ENCODE peak calls at places on chromosome 19, in nine cellular contexts. One of them, this sample, is unnamed.
A peak's percentile ranks its signal among the peaks of the same experiment; 100 is the strongest.

GRCh38 chr19:44644391-44645016 is 794 bp downstream of the PVR start:
- DNase-seq in spleen: peak; percentile 27
- DNase-seq in breast epithelium: no peak
- DNase-seq in GM23248: peak; percentile 67
- DNase-seq in uterus: peak; percentile 34
- DNase-seq in heart right ventricle: no peak
- DNase-seq in aorta: peak; percentile 57
- DNase-seq in IMR-90: peak; percentile 49
- DNase-seq in fibroblast of lung: peak; percentile 28
- DNase-seq in this sample: peak; percentile 84

GRCh38 chr19:8034178-8034525 is 18.4 kb upstream of the CCL25 start:
- DNase-seq in IMR-90: no peak
- DNase-seq in aorta: no peak
- DNase-seq in breast epithelium: no peak
- DNase-seq in GM23248: no peak
- DNase-seq in heart right ventricle: no peak
- DNase-seq in uterus: no peak
- DNase-seq in fibroblast of lung: no peak
- DNase-seq in spleen: no peak
- DNase-seq in this sample: no peak

GRCh38 chr19:8663920-8664670 is 33.7 kb downstream of the NFILZ start:
- DNase-seq in GM23248: no peak
- DNase-seq in fibroblast of lung: no peak
- DNase-seq in heart right ventricle: no peak
- DNase-seq in spleen: no peak
- DNase-seq in IMR-90: no peak
- DNase-seq in aorta: peak; percentile 72
- DNase-seq in breast epithelium: no peak
- DNase-seq in uterus: no peak
- DNase-seq in this sample: no peak

GRCh38 chr19:19444694-19445155 is 39.2 kb downstream of the GATAD2A start:
- DNase-seq in aorta: peak; percentile 65
- DNase-seq in fibroblast of lung: no peak
- DNase-seq in spleen: no peak
- DNase-seq in heart right ventricle: no peak
- DNase-seq in breast epithelium: no peak
- DNase-seq in uterus: no peak
- DNase-seq in GM23248: peak; percentile 60
- DNase-seq in IMR-90: peak; percentile 36
- DNase-seq in this sample: peak; percentile 55

GRCh38 chr19:10503002-10503789 is at the start of gene KEAP1:
- DNase-seq in heart right ventricle: peak; percentile 33
- DNase-seq in fibroblast of lung: peak; percentile 36
- DNase-seq in aorta: peak; percentile 66
- DNase-seq in breast epithelium: no peak
- DNase-seq in IMR-90: no peak
- DNase-seq in GM23248: peak; percentile 57
- DNase-seq in spleen: no peak
- DNase-seq in uterus: no peak
- DNase-seq in this sample: peak; percentile 79

GRCh38 chr19:14031719-14032480 is at the start of gene IL27RA:
- DNase-seq in spleen: peak; percentile 95
- DNase-seq in GM23248: peak; percentile 68
- DNase-seq in uterus: peak; percentile 31
- DNase-seq in heart right ventricle: peak; percentile 75
- DNase-seq in aorta: peak; percentile 71
- DNase-seq in IMR-90: peak; percentile 31
- DNase-seq in fibroblast of lung: peak; percentile 30
- DNase-seq in breast epithelium: no peak
- DNase-seq in this sample: peak; percentile 88

GRCh38 chr19:18932216-18932841 is 8.7 kb downstream of the HOMER3 start:
- DNase-seq in GM23248: peak; percentile 89
- DNase-seq in fibroblast of lung: peak; percentile 40
- DNase-seq in IMR-90: no peak
- DNase-seq in uterus: peak; percentile 75
- DNase-seq in heart right ventricle: peak; percentile 69
- DNase-seq in breast epithelium: peak; percentile 61
- DNase-seq in aorta: peak; percentile 90
- DNase-seq in spleen: peak; percentile 94
- DNase-seq in this sample: peak; percentile 99

GRCh38 chr19:54287456-54287855 is 6.5 kb upstream of the LILRB2 start:
- DNase-seq in uterus: no peak
- DNase-seq in spleen: no peak
- DNase-seq in heart right ventricle: no peak
- DNase-seq in IMR-90: peak; percentile 52
- DNase-seq in aorta: no peak
- DNase-seq in GM23248: peak; percentile 37
- DNase-seq in fibroblast of lung: peak; percentile 9
- DNase-seq in breast epithelium: no peak
- DNase-seq in this sample: no peak

GRCh38 chr19:19571387-19571786 is 33.3 kb downstream of the CILP2 start:
- DNase-seq in breast epithelium: no peak
- DNase-seq in IMR-90: no peak
- DNase-seq in fibroblast of lung: no peak
- DNase-seq in spleen: no peak
- DNase-seq in GM23248: no peak
- DNase-seq in uterus: no peak
- DNase-seq in heart right ventricle: no peak
- DNase-seq in aorta: no peak
- DNase-seq in this sample: no peak

GRCh38 chr19:3752492-3752891 is 9.0 kb downstream of the APBA3 start:
- DNase-seq in fibroblast of lung: no peak
- DNase-seq in spleen: no peak
- DNase-seq in aorta: no peak
- DNase-seq in uterus: no peak
- DNase-seq in breast epithelium: no peak
- DNase-seq in IMR-90: no peak
- DNase-seq in heart right ventricle: no peak
- DNase-seq in GM23248: no peak
- DNase-seq in this sample: no peak

GRCh38 chr19:48627865-48628314 is 8.6 kb downstream of the SPHK2 start:
- DNase-seq in GM23248: no peak
- DNase-seq in aorta: no peak
- DNase-seq in uterus: no peak
- DNase-seq in spleen: peak; percentile 76
- DNase-seq in breast epithelium: no peak
- DNase-seq in IMR-90: no peak
- DNase-seq in heart right ventricle: no peak
- DNase-seq in fibroblast of lung: no peak
- DNase-seq in this sample: no peak

GRCh38 chr19:13623686-13624405 is 117.6 kb upstream of the CACNA1A start:
- DNase-seq in aorta: no peak
- DNase-seq in IMR-90: no peak
- DNase-seq in breast epithelium: peak; percentile 36
- DNase-seq in uterus: no peak
- DNase-seq in GM23248: peak; percentile 19
- DNase-seq in heart right ventricle: no peak
- DNase-seq in fibroblast of lung: no peak
- DNase-seq in spleen: peak; percentile 25
- DNase-seq in this sample: peak; percentile 58

GRCh38 chr19:33998739-33999345 is 173.5 kb upstream of the LSM14A start:
- DNase-seq in spleen: no peak
- DNase-seq in heart right ventricle: no peak
- DNase-seq in fibroblast of lung: peak; percentile 26
- DNase-seq in breast epithelium: no peak
- DNase-seq in IMR-90: no peak
- DNase-seq in GM23248: peak; percentile 44
- DNase-seq in uterus: no peak
- DNase-seq in aorta: no peak
- DNase-seq in this sample: no peak

GRCh38 chr19:3171894-3172679 is 6.5 kb upstream of the S1PR4 start:
- DNase-seq in fibroblast of lung: no peak
- DNase-seq in GM23248: peak; percentile 23
- DNase-seq in breast epithelium: no peak
- DNase-seq in aorta: no peak
- DNase-seq in IMR-90: no peak
- DNase-seq in spleen: no peak
- DNase-seq in uterus: no peak
- DNase-seq in heart right ventricle: no peak
- DNase-seq in this sample: peak; percentile 33

GRCh38 chr19:10812902-10813404 is 23.1 kb downstream of the TMED1 start:
- DNase-seq in uterus: peak; percentile 64
- DNase-seq in aorta: peak; percentile 88
- DNase-seq in GM23248: peak; percentile 99
- DNase-seq in IMR-90: peak; percentile 97
- DNase-seq in fibroblast of lung: peak; percentile 93
- DNase-seq in spleen: peak; percentile 85
- DNase-seq in heart right ventricle: peak; percentile 42
- DNase-seq in breast epithelium: no peak
- DNase-seq in this sample: peak; percentile 43

GRCh38 chr19:584240-585001 is 5.3 kb upstream of the HCN2 start:
- DNase-seq in spleen: peak; percentile 89
- DNase-seq in aorta: no peak
- DNase-seq in fibroblast of lung: peak; percentile 39
- DNase-seq in heart right ventricle: peak; percentile 50
- DNase-seq in IMR-90: peak; percentile 27
- DNase-seq in GM23248: peak; percentile 58
- DNase-seq in uterus: no peak
- DNase-seq in breast epithelium: no peak
- DNase-seq in this sample: peak; percentile 93

GRCh38 chr19:35592226-35592625 is 6.3 kb downstream of the PMIS2 start:
- DNase-seq in IMR-90: peak; percentile 37
- DNase-seq in spleen: no peak
- DNase-seq in heart right ventricle: no peak
- DNase-seq in uterus: no peak
- DNase-seq in breast epithelium: no peak
- DNase-seq in aorta: no peak
- DNase-seq in fibroblast of lung: peak; percentile 62
- DNase-seq in GM23248: peak; percentile 53
- DNase-seq in this sample: peak; percentile 76

GRCh38 chr19:44476559-44477408 is 23.5 kb downstream of the ZNF180 start:
- DNase-seq in aorta: no peak
- DNase-seq in spleen: no peak
- DNase-seq in GM23248: peak; percentile 39
- DNase-seq in breast epithelium: no peak
- DNase-seq in fibroblast of lung: peak; percentile 42
- DNase-seq in heart right ventricle: no peak
- DNase-seq in IMR-90: peak; percentile 15
- DNase-seq in uterus: no peak
- DNase-seq in this sample: no peak

GRCh38 chr19:3159565-3159964 is 19.0 kb upstream of the S1PR4 start:
- DNase-seq in uterus: no peak
- DNase-seq in GM23248: no peak
- DNase-seq in heart right ventricle: no peak
- DNase-seq in IMR-90: no peak
- DNase-seq in aorta: no peak
- DNase-seq in fibroblast of lung: no peak
- DNase-seq in breast epithelium: no peak
- DNase-seq in spleen: no peak
- DNase-seq in this sample: no peak

DNA sequence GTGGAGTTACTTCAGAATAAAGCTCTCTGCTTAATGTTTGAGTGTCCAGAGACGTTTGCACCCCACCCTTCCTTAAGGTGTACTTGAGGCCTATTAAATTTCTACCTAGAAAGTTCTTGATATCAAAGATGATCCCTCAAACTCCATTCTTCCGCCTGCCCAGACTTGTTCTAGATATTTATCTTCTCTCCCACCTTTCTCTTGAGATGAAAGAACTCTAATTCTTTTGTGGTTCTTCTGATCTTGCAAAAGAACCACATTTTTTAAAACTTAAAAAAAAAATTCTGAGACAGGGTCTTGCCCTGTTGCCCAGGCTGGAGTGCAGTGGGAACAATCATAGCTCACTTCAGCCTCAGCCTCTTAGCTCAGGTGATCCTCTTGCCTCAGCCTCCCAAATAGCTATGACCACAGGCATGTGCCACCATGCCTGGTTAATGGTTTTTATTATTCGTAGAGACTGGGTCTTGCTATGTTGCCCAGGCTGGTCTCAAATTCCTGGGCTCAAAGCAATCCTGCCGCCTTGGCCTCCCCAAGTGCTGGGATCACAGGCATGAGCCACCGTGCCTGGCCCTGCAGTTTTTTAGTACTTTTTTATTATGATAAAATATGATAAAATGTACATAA is 94.3 kb downstream of the SIPA1L3 start:
- DNase-seq in fibroblast of lung: no peak
- DNase-seq in spleen: no peak
- DNase-seq in breast epithelium: no peak
- DNase-seq in GM23248: no peak
- DNase-seq in uterus: no peak
- DNase-seq in IMR-90: no peak
- DNase-seq in aorta: no peak
- DNase-seq in heart right ventricle: no peak
- DNase-seq in this sample: no peak
- H3K9me3 ChIP-seq in fibroblast of lung: no peaks in the 10 kb centered on the region
- H3K9me3 ChIP-seq in spleen: no peaks in the 10 kb centered on the region
- H3K9me3 ChIP-seq in breast epithelium: no peaks in the 10 kb centered on the region
- H3K9me3 ChIP-seq in GM23248: no peaks in the 10 kb centered on the region
- H3K9me3 ChIP-seq in uterus: no peaks in the 10 kb centered on the region
- H3K9me3 ChIP-seq in IMR-90: no peaks in the 10 kb centered on the region
- H3K9me3 ChIP-seq in aorta: no peaks in the 10 kb centered on the region
- H3K9me3 ChIP-seq in heart right ventricle: no peaks in the 10 kb centered on the region
- H3K9me3 ChIP-seq in this sample: no peaks in the 10 kb centered on the region

GRCh38 chr19:2089001-2089711 is 7.0 kb downstream of the MOB3A start:
- DNase-seq in heart right ventricle: no peak
- DNase-seq in aorta: peak; percentile 49
- DNase-seq in fibroblast of lung: no peak
- DNase-seq in GM23248: peak; percentile 52
- DNase-seq in IMR-90: peak; percentile 36
- DNase-seq in uterus: no peak
- DNase-seq in breast epithelium: no peak
- DNase-seq in spleen: no peak
- DNase-seq in this sample: no peak
- H3K27ac ChIP-seq in heart right ventricle: peak overlapping the region; percentile 69
- H3K27ac ChIP-seq in aorta: no peak overlapping the region
- H3K27ac ChIP-seq in fibroblast of lung: no peak overlapping the region
- H3K27ac ChIP-seq in GM23248: peak overlapping the region; percentile 17
- H3K27ac ChIP-seq in IMR-90: no peak overlapping the region
- H3K27ac ChIP-seq in uterus: no peak overlapping the region
- H3K27ac ChIP-seq in breast epithelium: peak overlapping the region; percentile 59
- H3K27ac ChIP-seq in spleen: peak overlapping the region; percentile 98
- H3K27ac ChIP-seq in this sample: peak overlapping the region; percentile 29

GRCh38 chr19:56642711-56643459 is at the start of gene SMIM17:
- DNase-seq in fibroblast of lung: no peak
- DNase-seq in spleen: no peak
- DNase-seq in GM23248: no peak
- DNase-seq in breast epithelium: no peak
- DNase-seq in aorta: no peak
- DNase-seq in heart right ventricle: no peak
- DNase-seq in uterus: no peak
- DNase-seq in IMR-90: no peak
- DNase-seq in this sample: no peak
- H3K9me3 ChIP-seq in fibroblast of lung: no peaks in the 10 kb centered on the region
- H3K9me3 ChIP-seq in spleen: no peaks in the 10 kb centered on the region
- H3K9me3 ChIP-seq in GM23248: no peaks in the 10 kb centered on the region
- H3K9me3 ChIP-seq in breast epithelium: peaks cover 35% of the 10 kb centered on the region
- H3K9me3 ChIP-seq in aorta: peaks cover 10% of the 10 kb centered on the region
- H3K9me3 ChIP-seq in heart right ventricle: peaks cover 22% of the 10 kb centered on the region
- H3K9me3 ChIP-seq in uterus: no peaks in the 10 kb centered on the region
- H3K9me3 ChIP-seq in IMR-90: peaks cover 39% of the 10 kb centered on the region
- H3K9me3 ChIP-seq in this sample: peaks cover 52% of the 10 kb centered on the region

GRCh38 chr19:30846102-30846501 is 473.9 kb downstream of the ZNF536 start:
- DNase-seq in uterus: no peak
- DNase-seq in aorta: no peak
- DNase-seq in heart right ventricle: no peak
- DNase-seq in fibroblast of lung: no peak
- DNase-seq in IMR-90: no peak
- DNase-seq in spleen: no peak
- DNase-seq in GM23248: no peak
- DNase-seq in breast epithelium: no peak
- DNase-seq in this sample: no peak

GRCh38 chr19:30842926-30843325 is 470.7 kb downstream of the ZNF536 start:
- DNase-seq in heart right ventricle: no peak
- DNase-seq in fibroblast of lung: no peak
- DNase-seq in GM23248: no peak
- DNase-seq in breast epithelium: no peak
- DNase-seq in IMR-90: no peak
- DNase-seq in aorta: no peak
- DNase-seq in uterus: no peak
- DNase-seq in spleen: no peak
- DNase-seq in this sample: no peak

GRCh38 chr19:30841934-30842333 is 469.8 kb downstream of the ZNF536 start:
- DNase-seq in IMR-90: no peak
- DNase-seq in breast epithelium: no peak
- DNase-seq in fibroblast of lung: no peak
- DNase-seq in aorta: no peak
- DNase-seq in heart right ventricle: no peak
- DNase-seq in spleen: no peak
- DNase-seq in GM23248: no peak
- DNase-seq in uterus: no peak
- DNase-seq in this sample: no peak
- H3K27ac ChIP-seq in IMR-90: no peak overlapping the region
- H3K27ac ChIP-seq in breast epithelium: no peak overlapping the region
- H3K27ac ChIP-seq in fibroblast of lung: no peak overlapping the region
- H3K27ac ChIP-seq in aorta: no peak overlapping the region
- H3K27ac ChIP-seq in heart right ventricle: no peak overlapping the region
- H3K27ac ChIP-seq in spleen: no peak overlapping the region
- H3K27ac ChIP-seq in GM23248: no peak overlapping the region
- H3K27ac ChIP-seq in uterus: no peak overlapping the region
- H3K27ac ChIP-seq in this sample: no peak overlapping the region

This sample was measured in endodermal cell.